ENCODE peak calls at places on chromosomes 12 and 14, in ten cellular contexts. U is mammary epithelial cell; H is gastrocnemius medialis; Q is tibial artery; N is effector memory CD4-positive, alpha-beta T cell; A is dorsolateral prefrontal cortex; M is HCT116; P is IMR-90; X is CD4-positive, CD25-positive, alpha-beta regulatory T cell; R is aorta. Z is an unnamed sample.

GRCh38 chr12:86264451-86265328 is 8.5 kb upstream of the MGAT4C start:
- DNase-seq in U (peak; percentile 58), H (no peak), Q (no peak), N (no peak), A (no peak), M (no peak), P (no peak), X (no peak), R (peak; percentile 70), Z (no peak)

GRCh38 chr14:70904376-70904775 is 2.9 kb upstream of the PCNX1 start:
- DNase-seq in U (no peak), H (no peak), Q (no peak), N (no peak), A (no peak), M (no peak), P (no peak), X (no peak), R (no peak), Z (no peak)

GRCh38 chr12:107017042-107017441 is 30.1 kb upstream of the MTERF2 start:
- DNase-seq in U (no peak), H (no peak), Q (no peak), N (no peak), A (no peak), M (no peak), P (no peak), X (no peak), R (no peak), Z (no peak)

GRCh38 chr14:21102472-21103164 is 1.8 kb downstream of the TMEM253 start:
- DNase-seq in U (no peak), H (no peak), Q (no peak), N (no peak), A (no peak), M (no peak), P (no peak), X (no peak), R (no peak), Z (no peak)

GRCh38 chr12:103547929-103548328 is 39.1 kb upstream of the STAB2 start:
- DNase-seq in U (no peak), H (no peak), Q (no peak), N (no peak), A (no peak), M (no peak), P (no peak), X (no peak), R (no peak), Z (no peak)

GRCh38 chr14:104749111-104749649 is 3.8 kb upstream of the SIVA1 start:
- DNase-seq in U (peak; percentile 68), H (peak; percentile 76), Q (peak; percentile 61), N (no peak), A (peak; percentile 83), M (no peak), P (peak; percentile 58), X (no peak), R (no peak), Z (no peak)

GRCh38 chr12:54975875-54976274 is 8.7 kb downstream of the TESPA1 start:
- DNase-seq in U (no peak), H (no peak), Q (no peak), N (no peak), A (no peak), M (no peak), P (no peak), X (no peak), R (no peak), Z (no peak)

GRCh38 chr14:61109288-61109687 is 128.2 kb downstream of the SLC38A6 start:
- DNase-seq in U (no peak), H (peak; percentile 51), Q (no peak), N (no peak), A (no peak), M (no peak), P (no peak), X (no peak), R (no peak), Z (no peak)

GRCh38 chr12:12864243-12864642 is 27.1 kb upstream of the GPRC5A start:
- DNase-seq in U (no peak), H (no peak), Q (no peak), N (no peak), A (no peak), M (no peak), P (no peak), X (no peak), R (no peak), Z (no peak)

GRCh38 chr14:57823015-57823660 is 42.8 kb downstream of the SLC35F4 start:
- DNase-seq in U (no peak), H (no peak), Q (no peak), N (no peak), A (no peak), M (no peak), P (no peak), X (no peak), R (no peak), Z (no peak)

GRCh38 chr12:76197283-76197682 is 112.8 kb upstream of the NAP1L1 start:
- DNase-seq in U (no peak), H (no peak), Q (no peak), N (no peak), A (no peak), M (no peak), P (no peak), X (no peak), R (no peak), Z (no peak)

GRCh38 chr12:1792406-1792805 is 28.0 kb upstream of the LRTM2 start:
- DNase-seq in U (no peak), H (no peak), Q (no peak), N (no peak), A (no peak), M (no peak), P (no peak), X (no peak), R (peak; percentile 61), Z (peak; percentile 55)

GRCh38 chr14:79548836-79549235 is 662.5 kb downstream of the DIO2 start:
- DNase-seq in U (no peak), H (no peak), Q (no peak), N (no peak), A (no peak), M (no peak), P (no peak), X (no peak), R (no peak), Z (no peak)

GRCh38 chr14:71553779-71554178 is 378.4 kb upstream of the RGS6 start:
- DNase-seq in U (no peak), H (no peak), Q (no peak), N (no peak), A (no peak), M (no peak), P (no peak), X (no peak), R (no peak), Z (no peak)

GRCh38 chr14:61409782-61410181 is 88.4 kb downstream of the PRKCH start:
- DNase-seq in U (no peak), H (no peak), Q (no peak), N (no peak), A (no peak), M (no peak), P (no peak), X (no peak), R (no peak), Z (no peak)

DNA sequence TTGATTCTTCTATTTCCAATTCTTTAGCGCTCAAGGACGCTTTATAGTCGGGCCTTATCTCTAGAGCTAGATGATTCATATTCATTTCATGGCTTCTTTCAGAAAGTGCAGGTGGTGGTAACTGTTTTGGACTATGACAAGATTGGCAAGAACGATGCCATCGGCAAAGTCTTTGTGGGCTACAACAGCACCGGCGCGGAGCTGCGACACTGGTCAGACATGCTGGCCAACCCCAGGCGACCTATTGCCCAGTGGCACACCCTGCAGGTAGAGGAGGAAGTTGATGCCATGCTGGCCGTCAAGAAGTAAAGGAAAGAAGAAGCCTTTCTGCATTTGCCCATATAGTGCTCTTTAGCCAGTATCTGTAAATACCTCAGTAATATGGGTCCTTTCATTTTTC is 241.9 kb downstream of the PAWR start:
- DNase-seq in U (no peak), H (no peak), Q (no peak), N (no peak), A (no peak), M (no peak), P (no peak), X (no peak), R (no peak), Z (no peak)
- H3K27ac ChIP-seq in U (no peak overlapping the region), H (no peak overlapping the region), Q (no peak overlapping the region), N (no peak overlapping the region), A (peak overlapping the region; percentile 73), M (no peak overlapping the region), P (no peak overlapping the region), X (no peak overlapping the region), R (no peak overlapping the region), Z (no peak overlapping the region)

DNA sequence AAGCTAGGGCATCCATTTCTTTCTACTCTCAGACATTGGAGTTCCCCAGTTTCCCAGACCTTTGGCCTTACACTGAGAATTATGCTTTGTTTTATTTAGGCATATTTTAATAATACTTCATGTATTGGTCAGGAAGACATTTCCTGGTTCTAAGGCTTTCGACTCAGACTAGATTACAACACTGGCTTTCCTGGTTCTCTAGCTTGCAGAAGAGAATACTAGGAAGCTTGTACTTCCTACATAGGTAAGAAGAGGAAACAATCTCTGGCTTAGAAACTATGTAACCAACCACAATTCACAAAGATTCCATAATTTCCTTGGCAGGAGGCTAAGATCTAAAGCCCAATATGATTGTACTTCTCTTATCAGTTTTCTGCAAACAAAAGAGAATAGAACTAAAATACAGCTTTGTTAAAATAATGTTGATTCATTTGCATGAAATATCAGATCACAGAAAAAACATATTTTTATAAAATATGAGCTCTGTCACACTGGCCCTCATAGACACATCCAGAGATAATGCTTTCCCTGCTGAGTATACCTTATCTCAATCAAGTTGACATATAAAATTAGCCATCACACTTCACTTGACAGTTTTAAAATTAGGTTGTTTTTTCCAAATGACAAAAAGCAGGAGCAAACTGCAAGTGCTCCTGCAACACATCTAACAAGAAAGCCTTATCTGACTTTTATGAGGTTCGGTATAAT is 30.5 kb downstream of the CLEC2D start:
- DNase-seq in U (peak; percentile 13), H (no peak), Q (no peak), N (no peak), A (no peak), M (no peak), P (peak; percentile 60), X (no peak), R (no peak), Z (no peak)
- H3K27ac ChIP-seq in U (no peak overlapping the region), H (no peak overlapping the region), Q (no peak overlapping the region), N (no peak overlapping the region), A (no peak overlapping the region), M (no peak overlapping the region), P (no peak overlapping the region), X (peak overlapping the region; percentile 39), R (no peak overlapping the region), Z (peak overlapping the region; percentile 39)

GRCh38 chr12:46693518-46693917 is 132.3 kb downstream of the SLC38A4 start:
- DNase-seq in U (no peak), H (no peak), Q (no peak), N (no peak), A (no peak), M (no peak), P (no peak), X (no peak), R (no peak), Z (no peak)
- H3K27ac ChIP-seq in U (no peak overlapping the region), H (peak overlapping the region; percentile 58), Q (no peak overlapping the region), N (no peak overlapping the region), A (no peak overlapping the region), M (no peak overlapping the region), P (no peak overlapping the region), X (no peak overlapping the region), R (no peak overlapping the region), Z (no peak overlapping the region)

DNA sequence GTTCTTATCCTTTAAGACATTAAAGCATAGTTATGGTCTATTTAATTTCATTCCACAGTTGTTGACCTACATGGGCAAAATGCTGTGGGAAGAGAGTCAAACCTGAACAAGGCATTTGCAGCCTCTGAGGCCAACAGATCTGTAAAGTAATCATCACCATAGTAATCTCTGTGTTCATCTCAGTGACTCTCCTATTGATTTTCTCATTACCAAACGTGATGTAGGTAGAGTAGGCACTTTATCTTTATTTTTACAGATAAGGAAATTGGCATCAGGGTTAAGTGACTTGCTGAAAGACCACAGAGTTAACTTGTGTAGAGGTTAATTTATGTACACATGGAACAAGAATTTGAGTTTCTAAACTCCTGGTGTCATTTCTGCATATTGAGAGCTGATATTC is 203.0 kb downstream of the ESR2 start:
- DNase-seq in U (no peak), H (no peak), Q (no peak), N (no peak), A (no peak), M (no peak), P (no peak), X (no peak), R (no peak), Z (no peak)
- H3K27ac ChIP-seq in U (no peak overlapping the region), H (no peak overlapping the region), Q (no peak overlapping the region), N (no peak overlapping the region), A (no peak overlapping the region), M (no peak overlapping the region), P (no peak overlapping the region), X (no peak overlapping the region), R (no peak overlapping the region), Z (no peak overlapping the region)

Z was measured in coronary artery.